ENCODE peak calls at places on chromosomes 11 and 22, in ten cellular contexts. V, K, J, E, B, S, M, I, P and O are unnamed samples.

GRCh38 chr11:69044111-69045013 is 4.4 kb upstream of the TPCN2 start:
- DNase-seq in V (peak), M (peak), J (peak), B (no peak), K (peak), P (peak), E (peak), S (peak), I (peak), O (peak)

GRCh38 chr11:94539420-94539819 is 4.3 kb upstream of the FUT4 start:
- DNase-seq in S (peak), I (no peak), M (no peak), B (no peak), J (no peak), K (no peak), P (peak), E (no peak), V (no peak), O (no peak)

GRCh38 chr11:126480015-126480409 is 124.5 kb downstream of the ST3GAL4 start:
- DNase-seq in J (no peak), P (no peak), V (no peak), M (no peak), S (no peak), B (no peak), I (no peak), K (no peak), E (no peak), O (no peak)

GRCh38 chr11:122162095-122162494 is 46.1 kb upstream of the BLID start:
- DNase-seq in V (no peak), S (no peak), J (no peak), M (no peak), E (no peak), B (no peak), P (no peak), I (peak), K (no peak), O (no peak)

GRCh38 chr11:119368121-119369034 is 13.1 kb downstream of the USP2 start:
- DNase-seq in S (peak), K (no peak), I (no peak), B (peak), P (peak), V (peak), M (no peak), J (no peak), E (no peak), O (no peak)

GRCh38 chr22:17842386-17842785 is 68.1 kb upstream of the BID start:
- DNase-seq in E (no peak), P (no peak), I (no peak), S (peak), V (peak), K (peak), M (no peak), J (no peak), B (no peak), O (no peak)

GRCh38 chr11:126776125-126776524 is 224.4 kb downstream of the KIRREL3 start:
- DNase-seq in M (no peak), E (no peak), J (no peak), I (no peak), B (no peak), K (no peak), V (no peak), S (no peak), P (no peak), O (no peak)

GRCh38 chr11:8387693-8388092 is 124.0 kb upstream of the LMO1 start:
- DNase-seq in E (no peak), I (no peak), S (no peak), P (no peak), B (no peak), K (no peak), V (no peak), M (no peak), J (no peak), O (no peak)

GRCh38 chr11:121958978-121959340 is 157.1 kb downstream of the BLID start:
- DNase-seq in S (no peak), M (no peak), I (no peak), J (no peak), P (no peak), K (no peak), V (no peak), B (no peak), E (no peak), O (no peak)

GRCh38 chr11:17540807-17541206 is 3.4 kb downstream of the USH1C start:
- DNase-seq in K (no peak), P (no peak), V (no peak), M (no peak), I (no peak), E (no peak), B (no peak), S (no peak), J (no peak), O (no peak)

GRCh38 chr11:35615911-35616900 is 2.1 kb upstream of the FJX1 start:
- DNase-seq in B (peak), V (no peak), J (no peak), P (peak), M (no peak), K (peak), I (no peak), S (no peak), E (peak), O (no peak)

GRCh38 chr22:38872831-38873248 is 824 bp upstream of the CBX6 start:
- DNase-seq in B (peak), M (peak), J (peak), S (peak), I (no peak), E (peak), P (no peak), V (peak), K (peak), O (peak)

GRCh38 chr11:126139541-126140091 is 71.8 kb downstream of the RPUSD4 start:
- DNase-seq in V (peak), M (no peak), B (no peak), K (peak), J (no peak), I (peak), E (peak), P (no peak), S (peak), O (no peak)

GRCh38 chr22:38696606-38697005 is 4.1 kb downstream of the JOSD1 start:
- DNase-seq in P (peak), B (no peak), S (no peak), V (no peak), M (no peak), J (no peak), K (peak), I (no peak), E (peak), O (no peak)

GRCh38 chr22:17258015-17258827 is 39.0 kb upstream of the ADA2 start:
- DNase-seq in I (peak), S (peak), K (peak), B (peak), M (no peak), E (peak), V (peak), J (no peak), P (no peak), O (peak)

GRCh38 chr11:10358696-10359095 is 53.8 kb downstream of the ADM start:
- DNase-seq in I (no peak), S (no peak), P (no peak), M (no peak), E (no peak), J (no peak), K (no peak), V (no peak), B (no peak), O (no peak)

GRCh38 chr11:60871378-60872061 is 4.2 kb downstream of the ZP1 start:
- DNase-seq in P (no peak), E (peak), M (no peak), B (peak), K (no peak), S (no peak), I (peak), V (no peak), J (no peak), O (no peak)

GRCh38 chr11:44980533-44981427 is 30.1 kb upstream of the TP53I11 start:
- DNase-seq in P (no peak), V (no peak), J (peak), M (no peak), B (no peak), E (no peak), S (no peak), I (no peak), K (peak), O (no peak)